ENCODE peak calls at places on chromosomes 2 and 18, in four cellular contexts. H is heart right ventricle, M is H9, X is ovary. N is an unnamed sample.

GRCh38 chr2:58156780-58157179 is 84.3 kb downstream of the FANCL start:
- DNase-seq in X (no peak), H (no peak), M (no peak), N (no peak)

GRCh38 chr18:9081940-9082339 is 20.6 kb upstream of the NDUFV2 start:
- DNase-seq in M (no peak), H (no peak), X (no peak), N (no peak)

GRCh38 chr2:173684896-173685485 is 280.2 kb downstream of the SP3 start:
- DNase-seq in M (no peak), X (no peak), H (no peak), N (no peak)

GRCh38 chr2:72827999-72828646 is 2.3 kb upstream of the EXOC6B start:
- DNase-seq in X (no peak), H (no peak), M (no peak), N (peak; percentile 96)

GRCh38 chr2:105800036-105800755 is 55.5 kb downstream of the NCK2 start:
- DNase-seq in X (no peak), H (no peak), M (no peak), N (no peak)

GRCh38 chr18:26566874-26567273 is 18.5 kb upstream of the KCTD1 start:
- DNase-seq in X (no peak), M (no peak), H (no peak), N (no peak)

GRCh38 chr2:216632321-216632951 is 784 bp upstream of the IGFBP2 start:
- DNase-seq in H (no peak), M (peak; percentile 43), X (no peak), N (no peak)

GRCh38 chr2:179313057-179313456 is 48.4 kb upstream of the SESTD1 start:
- DNase-seq in X (no peak), H (no peak), M (no peak), N (no peak)

GRCh38 chr2:108921096-108922030 is 67.7 kb downstream of the EDAR start:
- DNase-seq in X (peak; percentile 13), H (no peak), M (peak; percentile 13), N (no peak)

GRCh38 chr18:50405582-50406271 is 30.9 kb downstream of the SKA1 start:
- DNase-seq in H (no peak), M (peak; percentile 47), X (no peak), N (no peak)

GRCh38 chr2:2519381-2519780 is 188.3 kb upstream of the MYT1L start:
- DNase-seq in M (no peak), X (no peak), H (no peak), N (no peak)

GRCh38 chr2:10847008-10847407 is 34.4 kb upstream of the PDIA6 start:
- DNase-seq in M (no peak), X (no peak), H (peak; percentile 82), N (no peak)

GRCh38 chr2:239197146-239197545 is 203.7 kb downstream of the HDAC4 start:
- DNase-seq in H (no peak), M (peak; percentile 20), X (peak; percentile 33), N (no peak)

GRCh38 chr2:232431705-232432590 is 24.0 kb upstream of the ALPI start:
- DNase-seq in X (no peak), H (no peak), M (no peak), N (no peak)

GRCh38 chr2:140344842-140345241 is 1564.7 kb upstream of the NXPH2 start:
- DNase-seq in H (no peak), X (no peak), M (no peak), N (peak; percentile 40)

GRCh38 chr18:52617931-52618330 is 277.9 kb downstream of the DCC start:
- DNase-seq in H (no peak), M (no peak), X (no peak), N (peak; percentile 4)

GRCh38 chr2:20018576-20019152 is 6.2 kb upstream of the MATN3 start:
- DNase-seq in H (no peak), X (no peak), M (no peak), N (no peak)

GRCh38 chr18:71223487-71223886 is 934.6 kb downstream of the SOCS6 start:
- DNase-seq in X (no peak), M (no peak), H (no peak), N (no peak)

GRCh38 chr2:173075781-173076556 is at the start of gene MAP3K20:
- DNase-seq in X (peak; percentile 88), M (peak; percentile 48), H (peak; percentile 82), N (peak; percentile 41)

GRCh38 chr2:75751824-75752468 is 41.2 kb upstream of the GCFC2 start:
- DNase-seq in X (no peak), M (no peak), H (no peak), N (no peak)

DNA sequence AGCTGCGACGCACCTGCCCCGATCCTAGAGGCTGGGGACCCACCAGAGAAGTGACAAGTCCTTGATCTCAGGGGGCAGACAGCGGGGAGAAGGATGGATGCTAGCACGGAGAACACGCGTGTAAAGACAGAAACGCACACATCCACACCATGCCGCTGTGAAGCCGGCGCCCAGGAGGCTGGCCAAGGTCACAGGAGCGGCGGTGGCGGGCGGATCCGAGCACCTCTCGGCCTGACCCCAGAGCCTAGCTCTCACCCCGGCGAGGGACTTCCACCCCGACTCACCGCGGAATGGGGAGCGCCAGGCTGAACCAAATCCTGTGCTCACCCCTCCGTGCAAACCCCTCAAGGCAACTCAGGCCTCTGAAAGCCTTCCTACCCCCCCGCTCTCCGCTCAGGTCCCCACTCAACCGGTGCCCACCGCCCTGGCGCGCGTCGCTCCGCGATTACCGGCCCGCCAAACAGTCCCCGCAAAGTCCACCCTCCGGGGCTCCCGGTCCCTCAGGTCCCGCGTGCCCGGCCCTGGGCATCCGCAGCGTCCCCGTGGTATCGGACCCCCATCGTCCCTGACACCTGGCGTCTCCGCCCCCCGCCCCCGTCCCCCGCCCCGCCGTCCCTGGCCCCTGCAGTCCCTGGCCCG is 455 bp upstream of the LRRFIP1 start:
- DNase-seq in X (peak; percentile 56), M (peak; percentile 51), H (no peak), N (no peak)
- H3K4me1 ChIP-seq in X (peaks cover 10% of the 10 kb centered on the region), M (peaks cover 4% of the 10 kb centered on the region), H (peaks cover 69% of the 10 kb centered on the region), N (no peaks in the 10 kb centered on the region)

DNA sequence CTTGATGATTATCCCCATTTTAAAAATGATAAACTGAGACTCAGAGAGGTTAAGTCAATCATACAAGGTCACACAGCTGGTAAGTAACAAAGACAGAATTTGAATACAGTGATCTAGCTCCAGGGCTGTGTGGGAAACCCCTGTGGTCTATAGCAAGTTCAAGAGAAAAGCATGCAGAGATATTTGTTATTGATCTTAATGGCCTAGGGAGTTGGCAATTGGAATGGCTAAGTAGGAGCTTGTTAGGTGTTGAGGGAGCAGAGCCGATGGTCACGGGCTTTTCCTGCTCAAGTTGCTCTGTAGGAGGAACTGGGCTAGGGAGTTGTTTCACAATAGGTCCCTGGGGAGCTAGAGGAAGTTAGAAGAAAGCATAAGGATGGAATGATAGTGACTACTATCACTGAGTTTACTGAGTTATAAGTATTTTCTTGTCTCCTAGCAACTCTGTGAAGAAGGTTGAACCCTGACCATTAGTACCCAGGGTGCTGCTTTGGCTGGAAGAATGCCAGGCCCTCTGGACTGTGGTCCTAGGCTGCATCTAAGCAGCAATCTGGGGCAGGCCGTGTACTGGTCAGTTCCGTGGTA is 30.0 kb downstream of the RNF125 start:
- DNase-seq in H (peak; percentile 36), M (no peak), X (peak; percentile 37), N (no peak)
- H3K27ac ChIP-seq in H (peak overlapping the region; percentile 49), M (no peak overlapping the region), X (no peak overlapping the region), N (no peak overlapping the region)

DNA sequence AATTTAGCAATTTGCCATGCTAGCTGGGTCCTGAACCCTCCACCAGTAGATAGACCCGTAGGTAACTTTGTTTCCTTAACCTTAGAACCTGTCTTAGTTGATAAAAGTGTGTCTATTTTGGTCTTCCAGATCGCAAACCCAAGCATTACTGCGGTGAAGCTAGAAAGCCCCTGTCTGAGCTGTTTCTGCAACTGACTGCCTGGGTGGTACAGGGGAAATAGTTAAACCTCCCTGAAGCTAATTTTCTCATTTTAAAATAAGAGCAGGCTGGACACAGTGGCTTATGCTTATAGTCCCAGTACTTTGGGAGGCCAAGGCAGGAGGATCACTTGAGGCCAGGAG is 101.7 kb upstream of the MSH2 start:
- DNase-seq in H (no peak), M (no peak), X (no peak), N (no peak)
- H3K4me1 ChIP-seq in H (no peaks in the 10 kb centered on the region), M (no peaks in the 10 kb centered on the region), X (peaks cover 3% of the 10 kb centered on the region), N (no peaks in the 10 kb centered on the region)

GRCh38 chr2:8402222-8402621 is 279.6 kb upstream of the ID2 start:
- DNase-seq in H (no peak), M (no peak), X (no peak), N (no peak)
- H3K27ac ChIP-seq in H (no peak overlapping the region), M (no peak overlapping the region), X (no peak overlapping the region), N (no peak overlapping the region)

GRCh38 chr2:100976634-100977391 is 25.3 kb upstream of the RPL31 start:
- DNase-seq in H (no peak), X (no peak), M (no peak), N (no peak)

GRCh38 chr2:100974712-100975520 is 27.2 kb upstream of the RPL31 start:
- DNase-seq in H (no peak), M (no peak), X (no peak), N (no peak)

GRCh38 chr2:100975521-100975785 is 26.6 kb upstream of the RPL31 start:
- DNase-seq in H (no peak), X (no peak), M (no peak), N (no peak)

GRCh38 chr2:100977511-100977910 is 24.6 kb upstream of the RPL31 start:
- DNase-seq in H (no peak), M (no peak), X (no peak), N (no peak)

GRCh38 chr2:100976061-100976460 is 26.0 kb upstream of the RPL31 start:
- DNase-seq in M (no peak), H (no peak), X (no peak), N (no peak)
- H3K4me1 ChIP-seq in M (no peaks in the 10 kb centered on the region), H (no peaks in the 10 kb centered on the region), X (no peaks in the 10 kb centered on the region), N (no peaks in the 10 kb centered on the region)

GRCh38 chr2:43349944-43350343 is 123.5 kb upstream of the ZFP36L2 start:
- DNase-seq in H (no peak), M (no peak), X (no peak), N (no peak)
- H3K27ac ChIP-seq in H (peak overlapping the region; percentile 80), M (no peak overlapping the region), X (peak overlapping the region; percentile 68), N (no peak overlapping the region)

GRCh38 chr18:55310863-55311262 is 277.1 kb downstream of the TCF4 start:
- DNase-seq in X (no peak), M (no peak), H (no peak), N (no peak)
- H3K4me1 ChIP-seq in X (peaks cover 9% of the 10 kb centered on the region), M (peaks cover 6% of the 10 kb centered on the region), H (peaks cover 98% of the 10 kb centered on the region), N (no peaks in the 10 kb centered on the region)

GRCh38 chr2:128537646-128538045 is 219.0 kb upstream of the HS6ST1 start:
- DNase-seq in M (no peak), H (no peak), X (no peak), N (no peak)
- H3K27ac ChIP-seq in M (no peak overlapping the region), H (no peak overlapping the region), X (no peak overlapping the region), N (no peak overlapping the region)

DNA sequence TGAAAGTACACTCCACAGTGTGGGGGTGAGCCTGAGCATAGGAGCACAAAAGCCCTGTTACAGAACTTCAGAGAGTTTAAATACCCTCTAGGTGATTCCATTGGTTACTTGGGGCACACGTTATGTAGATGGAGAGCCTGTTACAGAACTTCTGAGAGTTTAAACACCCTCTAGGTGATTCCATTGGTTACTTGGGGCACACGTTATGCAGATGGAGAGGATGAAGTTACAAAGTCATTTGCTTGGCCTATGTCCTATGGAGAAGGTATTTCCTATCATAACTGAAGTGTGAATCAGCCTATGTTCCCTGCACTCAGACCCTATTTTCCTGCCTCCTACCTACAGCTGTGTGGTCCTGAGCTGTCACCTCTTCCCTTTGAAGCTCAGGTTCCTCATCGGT is 3.8 kb upstream of the CAPN10 start:
- DNase-seq in X (no peak), H (no peak), M (no peak), N (no peak)
- H3K4me1 ChIP-seq in X (peaks cover 23% of the 10 kb centered on the region), H (peaks cover 58% of the 10 kb centered on the region), M (peaks cover 10% of the 10 kb centered on the region), N (peaks cover 14% of the 10 kb centered on the region)